ENCODE peak calls at places on chromosomes 13 and 19, in seven cellular contexts. One of them, this sample, is unnamed.

GRCh38 chr19:51181913-51182419 is 39.9 kb downstream of the SIGLEC7 start:
- DNase-seq in AG09319: no peak
- DNase-seq in cardiac muscle cell: no peak
- DNase-seq in ELR: no peak
- DNase-seq in hippocampal formation: no peak
- DNase-seq in A549: no peak
- DNase-seq in stimulated activated CD4-positive, alpha-beta T cell treated with anti-CD3 and anti-CD28 coated beads, Interleukin-1b, Interleukin-23, amount 100 ng/mL, for 24 hours: peak
- DNase-seq in this sample: no peak

GRCh38 chr13:28528848-28529247 is 33.9 kb upstream of the FLT1 start:
- DNase-seq in AG09319: no peak
- DNase-seq in cardiac muscle cell: no peak
- DNase-seq in ELR: peak
- DNase-seq in hippocampal formation: no peak
- DNase-seq in A549: no peak
- DNase-seq in stimulated activated CD4-positive, alpha-beta T cell treated with anti-CD3 and anti-CD28 coated beads, Interleukin-1b, Interleukin-23, amount 100 ng/mL, for 24 hours: no peak
- DNase-seq in this sample: no peak

GRCh38 chr13:27170221-27170520 is 1.4 kb downstream of the USP12 start:
- DNase-seq in AG09319: no peak
- DNase-seq in cardiac muscle cell: no peak
- DNase-seq in ELR: peak
- DNase-seq in hippocampal formation: no peak
- DNase-seq in A549: no peak
- DNase-seq in stimulated activated CD4-positive, alpha-beta T cell treated with anti-CD3 and anti-CD28 coated beads, Interleukin-1b, Interleukin-23, amount 100 ng/mL, for 24 hours: no peak
- DNase-seq in this sample: no peak

GRCh38 chr13:59776924-59777690 is 386.6 kb downstream of the DIAPH3 start:
- DNase-seq in AG09319: no peak
- DNase-seq in cardiac muscle cell: no peak
- DNase-seq in ELR: peak
- DNase-seq in hippocampal formation: no peak
- DNase-seq in A549: no peak
- DNase-seq in stimulated activated CD4-positive, alpha-beta T cell treated with anti-CD3 and anti-CD28 coated beads, Interleukin-1b, Interleukin-23, amount 100 ng/mL, for 24 hours: no peak
- DNase-seq in this sample: no peak

GRCh38 chr13:110819203-110820014 is 95.5 kb downstream of the ANKRD10 start:
- DNase-seq in AG09319: peak
- DNase-seq in cardiac muscle cell: peak
- DNase-seq in ELR: peak
- DNase-seq in hippocampal formation: peak
- DNase-seq in A549: peak
- DNase-seq in stimulated activated CD4-positive, alpha-beta T cell treated with anti-CD3 and anti-CD28 coated beads, Interleukin-1b, Interleukin-23, amount 100 ng/mL, for 24 hours: peak
- DNase-seq in this sample: peak

GRCh38 chr13:51303063-51303552 is 36.4 kb upstream of the SERPINE3 start:
- DNase-seq in AG09319: no peak
- DNase-seq in cardiac muscle cell: peak
- DNase-seq in ELR: no peak
- DNase-seq in hippocampal formation: no peak
- DNase-seq in A549: no peak
- DNase-seq in stimulated activated CD4-positive, alpha-beta T cell treated with anti-CD3 and anti-CD28 coated beads, Interleukin-1b, Interleukin-23, amount 100 ng/mL, for 24 hours: no peak
- DNase-seq in this sample: no peak

GRCh38 chr13:44796597-44797517 is 192.4 kb downstream of the NUFIP1 start:
- DNase-seq in AG09319: no peak
- DNase-seq in cardiac muscle cell: no peak
- DNase-seq in ELR: no peak
- DNase-seq in hippocampal formation: no peak
- DNase-seq in A549: no peak
- DNase-seq in stimulated activated CD4-positive, alpha-beta T cell treated with anti-CD3 and anti-CD28 coated beads, Interleukin-1b, Interleukin-23, amount 100 ng/mL, for 24 hours: no peak
- DNase-seq in this sample: no peak

GRCh38 chr13:60213236-60213746 is 49.6 kb upstream of the DIAPH3 start:
- DNase-seq in AG09319: no peak
- DNase-seq in cardiac muscle cell: no peak
- DNase-seq in ELR: no peak
- DNase-seq in hippocampal formation: no peak
- DNase-seq in A549: no peak
- DNase-seq in stimulated activated CD4-positive, alpha-beta T cell treated with anti-CD3 and anti-CD28 coated beads, Interleukin-1b, Interleukin-23, amount 100 ng/mL, for 24 hours: no peak
- DNase-seq in this sample: no peak

GRCh38 chr13:41499452-41499851 is 42.1 kb downstream of the RGCC start:
- DNase-seq in AG09319: no peak
- DNase-seq in cardiac muscle cell: no peak
- DNase-seq in ELR: no peak
- DNase-seq in hippocampal formation: no peak
- DNase-seq in A549: no peak
- DNase-seq in stimulated activated CD4-positive, alpha-beta T cell treated with anti-CD3 and anti-CD28 coated beads, Interleukin-1b, Interleukin-23, amount 100 ng/mL, for 24 hours: no peak
- DNase-seq in this sample: no peak

GRCh38 chr19:11382898-11383705 is 1.0 kb downstream of the EPOR start:
- DNase-seq in AG09319: no peak
- DNase-seq in cardiac muscle cell: peak
- DNase-seq in ELR: peak
- DNase-seq in hippocampal formation: no peak
- DNase-seq in A549: peak
- DNase-seq in stimulated activated CD4-positive, alpha-beta T cell treated with anti-CD3 and anti-CD28 coated beads, Interleukin-1b, Interleukin-23, amount 100 ng/mL, for 24 hours: no peak
- DNase-seq in this sample: peak

GRCh38 chr19:38793186-38793585 is 4.2 kb downstream of the LGALS7B start:
- DNase-seq in AG09319: no peak
- DNase-seq in cardiac muscle cell: no peak
- DNase-seq in ELR: peak
- DNase-seq in hippocampal formation: no peak
- DNase-seq in A549: no peak
- DNase-seq in stimulated activated CD4-positive, alpha-beta T cell treated with anti-CD3 and anti-CD28 coated beads, Interleukin-1b, Interleukin-23, amount 100 ng/mL, for 24 hours: no peak
- DNase-seq in this sample: no peak

GRCh38 chr13:98385591-98385990 is 191.3 kb downstream of the STK24 start:
- DNase-seq in AG09319: no peak
- DNase-seq in cardiac muscle cell: no peak
- DNase-seq in ELR: no peak
- DNase-seq in hippocampal formation: no peak
- DNase-seq in A549: no peak
- DNase-seq in stimulated activated CD4-positive, alpha-beta T cell treated with anti-CD3 and anti-CD28 coated beads, Interleukin-1b, Interleukin-23, amount 100 ng/mL, for 24 hours: no peak
- DNase-seq in this sample: no peak

GRCh38 chr19:13718733-13719132 is 45.6 kb upstream of the MRI1 start:
- DNase-seq in AG09319: peak
- DNase-seq in cardiac muscle cell: peak
- DNase-seq in ELR: peak
- DNase-seq in hippocampal formation: peak
- DNase-seq in A549: peak
- DNase-seq in stimulated activated CD4-positive, alpha-beta T cell treated with anti-CD3 and anti-CD28 coated beads, Interleukin-1b, Interleukin-23, amount 100 ng/mL, for 24 hours: no peak
- DNase-seq in this sample: no peak

GRCh38 chr19:10766681-10767201 is 48.9 kb downstream of the DNM2 start:
- DNase-seq in AG09319: no peak
- DNase-seq in cardiac muscle cell: no peak
- DNase-seq in ELR: no peak
- DNase-seq in hippocampal formation: peak
- DNase-seq in A549: no peak
- DNase-seq in stimulated activated CD4-positive, alpha-beta T cell treated with anti-CD3 and anti-CD28 coated beads, Interleukin-1b, Interleukin-23, amount 100 ng/mL, for 24 hours: no peak
- DNase-seq in this sample: no peak

GRCh38 chr13:61414136-61414535 is 1.5 kb downstream of the PCDH20 start:
- DNase-seq in AG09319: no peak
- DNase-seq in cardiac muscle cell: no peak
- DNase-seq in ELR: no peak
- DNase-seq in hippocampal formation: no peak
- DNase-seq in A549: no peak
- DNase-seq in stimulated activated CD4-positive, alpha-beta T cell treated with anti-CD3 and anti-CD28 coated beads, Interleukin-1b, Interleukin-23, amount 100 ng/mL, for 24 hours: no peak
- DNase-seq in this sample: no peak

GRCh38 chr13:105219636-105220035 is 1315.8 kb downstream of the EFNB2 start:
- DNase-seq in AG09319: no peak
- DNase-seq in cardiac muscle cell: no peak
- DNase-seq in ELR: peak
- DNase-seq in hippocampal formation: no peak
- DNase-seq in A549: no peak
- DNase-seq in stimulated activated CD4-positive, alpha-beta T cell treated with anti-CD3 and anti-CD28 coated beads, Interleukin-1b, Interleukin-23, amount 100 ng/mL, for 24 hours: no peak
- DNase-seq in this sample: no peak

GRCh38 chr19:46916971-46917370 is 56.2 kb downstream of the ARHGAP35 start:
- DNase-seq in AG09319: no peak
- DNase-seq in cardiac muscle cell: no peak
- DNase-seq in ELR: no peak
- DNase-seq in hippocampal formation: no peak
- DNase-seq in A549: no peak
- DNase-seq in stimulated activated CD4-positive, alpha-beta T cell treated with anti-CD3 and anti-CD28 coated beads, Interleukin-1b, Interleukin-23, amount 100 ng/mL, for 24 hours: peak
- DNase-seq in this sample: no peak

GRCh38 chr13:110390572-110390971 is 83.5 kb downstream of the COL4A2 start:
- DNase-seq in AG09319: peak
- DNase-seq in cardiac muscle cell: no peak
- DNase-seq in ELR: peak
- DNase-seq in hippocampal formation: no peak
- DNase-seq in A549: no peak
- DNase-seq in stimulated activated CD4-positive, alpha-beta T cell treated with anti-CD3 and anti-CD28 coated beads, Interleukin-1b, Interleukin-23, amount 100 ng/mL, for 24 hours: no peak
- DNase-seq in this sample: no peak

This sample was measured in HuH-7.